ENCODE peak calls at places on chromosomes 6 and 20, in five cellular contexts. W, G, X, D and Q are unnamed samples.

GRCh38 chr20:56513096-56513806 is 11.3 kb upstream of the FAM209A start:
- DNase-seq in W (no peak), D (no peak), G (no peak), X (no peak), Q (no peak)

GRCh38 chr20:14235355-14235754 is 102.1 kb downstream of the FLRT3 start:
- DNase-seq in X (no peak), D (no peak), W (peak; percentile 36), G (peak; percentile 8), Q (no peak)

GRCh38 chr6:85436939-85437495 is 12.9 kb upstream of the NT5E start:
- DNase-seq in W (no peak), G (no peak), D (no peak), X (no peak), Q (no peak)

GRCh38 chr6:148082721-148083120 is 259.9 kb upstream of the SASH1 start:
- DNase-seq in D (no peak), X (no peak), G (no peak), W (no peak), Q (no peak)

GRCh38 chr6:11367638-11368199 is 135.3 kb upstream of the NEDD9 start:
- DNase-seq in D (no peak), W (no peak), X (peak; percentile 13), G (no peak), Q (no peak)

GRCh38 chr6:28907394-28907793 is 16.4 kb downstream of the TRIM27 start:
- DNase-seq in G (no peak), W (no peak), D (no peak), X (no peak), Q (no peak)

GRCh38 chr6:36627801-36628246 is 33.7 kb downstream of the SRSF3 start:
- DNase-seq in G (peak; percentile 72), W (no peak), D (peak; percentile 73), X (no peak), Q (no peak)

GRCh38 chr6:79797912-79798311 is 149.4 kb downstream of the ELOVL4 start:
- DNase-seq in W (no peak), D (no peak), G (no peak), X (no peak), Q (no peak)

GRCh38 chr6:107344383-107344782 is 115.0 kb downstream of the PDSS2 start:
- DNase-seq in W (no peak), X (no peak), D (no peak), G (no peak), Q (no peak)

GRCh38 chr6:168032383-168032760 is 34.9 kb downstream of the KIF25 start:
- DNase-seq in D (no peak), W (peak; percentile 40), X (peak; percentile 35), G (peak; percentile 76), Q (no peak)

GRCh38 chr20:10501377-10501776 is 66.3 kb downstream of the SLX4IP start:
- DNase-seq in X (no peak), G (no peak), W (no peak), D (peak; percentile 75), Q (no peak)

GRCh38 chr6:20571261-20571660 is 37.0 kb downstream of the CDKAL1 start:
- DNase-seq in G (no peak), X (no peak), W (no peak), D (no peak), Q (no peak)

GRCh38 chr6:170185175-170185970 is 105.5 kb downstream of the DLL1 start:
- DNase-seq in D (peak; percentile 58), X (no peak), W (no peak), G (no peak), Q (peak; percentile 56)

GRCh38 chr6:53956068-53956711 is 155.1 kb upstream of the MLIP start:
- DNase-seq in G (peak; percentile 64), X (peak; percentile 81), W (peak; percentile 70), D (peak; percentile 83), Q (no peak)

GRCh38 chr6:5151955-5152401 is 66.8 kb downstream of the PPP1R3G start:
- DNase-seq in D (no peak), W (peak; percentile 62), G (no peak), X (no peak), Q (no peak)

GRCh38 chr6:111552241-111552744 is 53.4 kb downstream of the TRAF3IP2 start:
- DNase-seq in D (peak; percentile 69), W (peak; percentile 70), G (peak; percentile 97), X (peak; percentile 76), Q (peak; percentile 78)

GRCh38 chr6:47524136-47524840 is 46.7 kb downstream of the CD2AP start:
- DNase-seq in W (no peak), D (no peak), X (no peak), G (no peak), Q (no peak)

GRCh38 chr6:13614126-13614925 is 809 bp upstream of the NOL7 start:
- DNase-seq in W (peak; percentile 49), G (no peak), D (peak; percentile 81), X (peak; percentile 73), Q (peak; percentile 77)

GRCh38 chr6:5344038-5344437 is 82.7 kb downstream of the FARS2 start:
- DNase-seq in D (no peak), G (no peak), W (no peak), X (no peak), Q (no peak)

GRCh38 chr6:163897030-163897429 is 482.5 kb downstream of the QKI start:
- DNase-seq in X (no peak), W (no peak), G (peak; percentile 80), D (no peak), Q (no peak)

GRCh38 chr6:1470040-1470439 is 80.7 kb downstream of the FOXF2 start:
- DNase-seq in D (no peak), X (no peak), G (no peak), W (no peak), Q (no peak)

GRCh38 chr20:58628491-58629212 is 22.4 kb upstream of the STX16 start:
- DNase-seq in D (no peak), X (no peak), W (no peak), G (no peak), Q (no peak)
- TF ChIP-seq CTCF in D (no peak), X (peak; percentile 20), W (no peak), G (no peak), Q (no peak)

GRCh38 chr20:47677314-47678129 is 107.8 kb downstream of the SULF2 start:
- DNase-seq in X (peak; percentile 75), W (peak; percentile 93), G (no peak), D (peak; percentile 77), Q (peak; percentile 81)

GRCh38 chr20:47674686-47675085 is 110.6 kb downstream of the SULF2 start:
- DNase-seq in D (no peak), G (no peak), X (no peak), W (no peak), Q (no peak)

GRCh38 chr20:47675190-47676142 is 109.8 kb downstream of the SULF2 start:
- DNase-seq in W (no peak), G (no peak), D (peak; percentile 49), X (peak; percentile 43), Q (no peak)

GRCh38 chr20:47676912-47677311 is 108.4 kb downstream of the SULF2 start:
- DNase-seq in G (no peak), X (no peak), D (no peak), W (no peak), Q (no peak)

GRCh38 chr20:47676219-47676721 is 109.0 kb downstream of the SULF2 start:
- DNase-seq in W (no peak), X (peak; percentile 51), D (peak; percentile 55), G (no peak), Q (no peak)
- TF ChIP-seq CTCF in W (no peak), X (peak; percentile 32), D (no peak), G (no peak), Q (peak; percentile 15)

DNA sequence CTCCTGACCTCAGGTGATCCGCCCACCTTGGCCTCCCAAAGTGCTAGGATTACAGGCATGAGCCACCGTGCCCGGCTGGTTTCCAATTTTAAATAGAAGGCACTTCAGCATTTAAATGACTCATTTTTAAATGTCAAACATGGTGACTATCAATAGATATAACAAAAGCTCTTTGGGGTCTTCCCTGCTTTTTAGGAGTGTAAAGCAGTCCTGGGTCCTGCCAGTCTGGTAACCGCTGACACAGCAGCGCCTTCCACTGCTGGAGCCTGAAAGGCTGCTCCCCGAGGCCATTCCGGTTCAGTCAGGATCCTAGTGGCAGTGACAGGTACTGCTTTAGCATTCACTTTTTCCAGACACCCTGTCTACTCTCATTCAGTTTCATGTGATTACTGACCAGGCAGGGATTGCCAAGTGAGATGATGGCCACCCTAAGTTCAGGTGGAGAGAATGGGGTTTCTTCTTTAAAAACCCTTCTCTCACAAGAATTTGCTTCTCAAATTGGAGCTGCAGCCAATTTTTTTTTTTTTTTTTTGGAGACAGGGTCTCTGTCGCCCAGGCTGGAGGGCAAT is 5.1 kb downstream of the DIDO1 start:
- DNase-seq in G (no peak), D (no peak), W (peak; percentile 69), X (peak; percentile 85), Q (no peak)
- TF ChIP-seq CTCF in G (peak; percentile 74), D (peak; percentile 55), W (peak; percentile 47), X (peak; percentile 63), Q (peak; percentile 79)

GRCh38 chr20:49909499-49910339 is 5.6 kb downstream of the SPATA2 start:
- DNase-seq in W (no peak), D (peak; percentile 44), G (no peak), X (peak; percentile 71), Q (no peak)
- TF ChIP-seq CTCF in W (no peak), D (peak; percentile 34), G (peak; percentile 52), X (peak; percentile 55), Q (peak; percentile 67)

GRCh38 chr20:46057856-46058655 is 29.0 kb downstream of the SLC12A5 start:
- DNase-seq in D (peak; percentile 76), X (peak; percentile 80), W (peak; percentile 32), G (no peak), Q (peak; percentile 72)
- TF ChIP-seq CTCF in D (peak; percentile 11), X (peak; percentile 46), W (peak; percentile 22), G (peak; percentile 37), Q (peak; percentile 73)

DNA sequence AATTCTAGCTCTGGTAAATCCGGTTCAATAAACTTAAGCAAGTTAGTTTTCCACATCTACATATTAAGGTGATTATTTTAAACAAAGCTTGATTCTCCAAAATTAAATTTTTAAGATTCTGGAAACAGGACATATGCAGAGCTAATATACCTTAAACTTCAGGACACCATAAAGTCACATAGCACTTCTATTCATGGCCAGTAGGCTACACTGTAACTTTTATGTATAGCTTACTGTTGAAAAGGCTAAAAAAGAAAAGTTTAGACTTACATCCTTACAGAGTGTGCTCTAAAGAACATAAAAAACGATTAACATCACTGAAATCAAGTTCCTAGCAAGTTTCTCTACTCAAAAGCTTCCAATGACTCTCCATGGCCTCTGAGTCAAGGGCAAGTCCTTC is 224.7 kb downstream of the PTPRK start:
- DNase-seq in D (no peak), W (no peak), G (no peak), X (no peak), Q (no peak)
- TF ChIP-seq CTCF in D (no peak), W (no peak), G (no peak), X (no peak), Q (peak; percentile 29)

GRCh38 chr6:127971386-127971785 is 70.5 kb upstream of the THEMIS start:
- DNase-seq in D (no peak), G (no peak), W (no peak), X (no peak), Q (no peak)

GRCh38 chr6:127967708-127968107 is 66.8 kb upstream of the THEMIS start:
- DNase-seq in G (no peak), W (no peak), D (no peak), X (no peak), Q (no peak)

GRCh38 chr6:127966616-127967015 is 65.8 kb upstream of the THEMIS start:
- DNase-seq in W (no peak), D (no peak), G (no peak), X (no peak), Q (no peak)

GRCh38 chr6:127969701-127970100 is 68.8 kb upstream of the THEMIS start:
- DNase-seq in W (no peak), D (no peak), X (no peak), G (no peak), Q (no peak)

GRCh38 chr6:127968394-127968793 is 67.5 kb upstream of the THEMIS start:
- DNase-seq in X (no peak), D (no peak), W (no peak), G (no peak), Q (no peak)
- TF ChIP-seq CTCF in X (no peak), D (no peak), W (no peak), G (no peak), Q (peak; percentile 47)